ENCODE peak calls at places on chromosomes 11 and 22, in nine cellular contexts. O is effector CD4-positive, alpha-beta T cell; Y is lower lobe of right lung; G is anterior cingulate cortex; M is adrenal gland; V is islet precursor cell; W is EL; Q is cardiac muscle cell; T is gastrocnemius medialis. R is an unnamed sample.

GRCh38 chr22:47655930-47656329 is 893.5 kb downstream of the TBC1D22A start:
- DNase-seq in M (no peak), T (no peak), W (no peak), V (no peak), Y (no peak), O (no peak), Q (no peak), G (no peak), R (no peak)

GRCh38 chr11:123159146-123159857 is 35.7 kb downstream of the CLMP start:
- DNase-seq in M (no peak), W (no peak), T (no peak), V (no peak), G (no peak), Q (no peak), Y (peak; percentile 55), O (no peak), R (no peak)

GRCh38 chr11:84564180-84564866 is 1062.8 kb downstream of the DLG2 start:
- DNase-seq in M (peak; percentile 49), W (peak; percentile 28), Q (peak; percentile 43), T (no peak), G (no peak), V (no peak), Y (no peak), O (no peak), R (no peak)

GRCh38 chr22:45317551-45318167 is 7.9 kb downstream of the FAM118A start:
- DNase-seq in W (peak; percentile 20), Y (no peak), O (peak; percentile 29), M (no peak), T (peak; percentile 73), Q (no peak), V (peak; percentile 78), G (no peak), R (peak; percentile 37)

GRCh38 chr11:14259186-14259784 is 99.7 kb downstream of the RRAS2 start:
- DNase-seq in T (no peak), M (no peak), Y (no peak), W (no peak), G (no peak), V (peak; percentile 50), O (no peak), Q (no peak), R (no peak)

GRCh38 chr11:129209891-129210830 is 18.0 kb upstream of the ARHGAP32 start:
- DNase-seq in Q (no peak), G (no peak), V (no peak), W (no peak), Y (no peak), M (no peak), O (no peak), T (no peak), R (no peak)

GRCh38 chr11:12260731-12261521 is 116.4 kb upstream of the PARVA start:
- DNase-seq in G (no peak), O (no peak), Y (no peak), M (no peak), Q (no peak), V (no peak), W (no peak), T (no peak), R (no peak)

GRCh38 chr11:73656985-73657384 is 10.6 kb downstream of the PLEKHB1 start:
- DNase-seq in V (no peak), Y (no peak), T (no peak), O (no peak), Q (no peak), W (no peak), M (no peak), G (no peak), R (no peak)

GRCh38 chr11:36070215-36070976 is 126.5 kb downstream of the LDLRAD3 start:
- DNase-seq in Q (no peak), O (no peak), V (no peak), Y (no peak), W (no peak), G (no peak), T (no peak), M (no peak), R (no peak)

R was measured in uterus.